ENCODE peak calls at places on chromosomes 13 and 19, in five cellular contexts. E is foreskin keratinocyte; U is neural progenitor cell; L is cardiac muscle cell; D is CD4-positive, alpha-beta T cell. W is an unnamed sample.

GRCh38 chr19:18895828-18896341 is at the start of gene CERS1:
- DNase-seq in U (peak; percentile 82), L (peak; percentile 80), E (no peak), D (no peak), W (no peak)

GRCh38 chr13:74142257-74142656 is 8.1 kb upstream of the KLF12 start:
- DNase-seq in L (no peak), U (no peak), D (no peak), E (no peak), W (no peak)

GRCh38 chr13:109647046-109647445 is 139.3 kb downstream of the IRS2 start:
- DNase-seq in D (no peak), L (no peak), U (peak; percentile 35), E (peak; percentile 71), W (no peak)

GRCh38 chr13:26227396-26227971 is 5.4 kb upstream of the RNF6 start:
- DNase-seq in E (no peak), L (no peak), D (no peak), U (no peak), W (no peak)

GRCh38 chr19:3114811-3115210 is 20.6 kb downstream of the GNA11 start:
- DNase-seq in L (no peak), D (no peak), U (no peak), E (no peak), W (no peak)

GRCh38 chr13:23612182-23612581 is 42.0 kb downstream of the TNFRSF19 start:
- DNase-seq in L (no peak), U (no peak), D (no peak), E (no peak), W (no peak)

GRCh38 chr13:24181991-24182702 is 21.6 kb downstream of the SPATA13 start:
- DNase-seq in L (no peak), U (no peak), E (no peak), D (no peak), W (no peak)

GRCh38 chr13:27120811-27121210 is 50.8 kb downstream of the USP12 start:
- DNase-seq in E (no peak), L (no peak), U (no peak), D (no peak), W (no peak)

GRCh38 chr13:26074706-26075105 is 22.9 kb upstream of the SHISA2 start:
- DNase-seq in D (no peak), U (no peak), L (no peak), E (no peak), W (no peak)

GRCh38 chr19:42965204-42965603 is 28.2 kb upstream of the PSG7 start:
- DNase-seq in E (peak; percentile 71), D (no peak), L (no peak), U (no peak), W (no peak)

GRCh38 chr13:23794267-23795161 is 94.7 kb downstream of the MIPEP start:
- DNase-seq in D (no peak), U (no peak), L (no peak), E (peak; percentile 51), W (no peak)

GRCh38 chr13:90201198-90201597 is 1146.3 kb upstream of the MIR17HG start:
- DNase-seq in E (peak; percentile 44), L (peak; percentile 5), D (no peak), U (no peak), W (no peak)

GRCh38 chr19:48900477-48901452 is 653 bp downstream of the NUCB1 start:
- DNase-seq in D (no peak), L (no peak), E (no peak), U (no peak), W (no peak)

GRCh38 chr13:37923236-37923635 is 53.7 kb upstream of the TRPC4 start:
- DNase-seq in U (no peak), L (no peak), D (no peak), E (no peak), W (no peak)

GRCh38 chr19:33293255-33294057 is 8.9 kb downstream of the CEBPA start:
- DNase-seq in U (no peak), D (no peak), L (no peak), E (peak; percentile 59), W (no peak)

GRCh38 chr19:3968556-3969434 is 2.1 kb downstream of the DAPK3 start:
- DNase-seq in L (peak; percentile 98), D (no peak), E (peak; percentile 96), U (peak; percentile 96), W (no peak)

GRCh38 chr13:104954210-104954609 is 1581.3 kb downstream of the EFNB2 start:
- DNase-seq in E (no peak), D (no peak), L (no peak), U (no peak), W (no peak)

GRCh38 chr19:55224038-55224665 is 4.4 kb downstream of the TMEM86B start:
- DNase-seq in E (no peak), U (no peak), D (no peak), L (no peak), W (no peak)

GRCh38 chr13:45909724-45910123 is 58.2 kb upstream of the SIAH3 start:
- DNase-seq in E (no peak), U (no peak), L (no peak), D (no peak), W (no peak)

GRCh38 chr19:51274371-51274770 is 23.5 kb downstream of the SIGLECL1 start:
- DNase-seq in D (no peak), U (no peak), E (no peak), L (no peak), W (no peak)

GRCh38 chr19:2064788-2065524 is 13.9 kb upstream of the MKNK2 start:
- DNase-seq in L (no peak), U (no peak), D (no peak), E (no peak), W (peak; percentile 69)

GRCh38 chr19:51131780-51132680 is 7.3 kb downstream of the SIGLEC9 start:
- DNase-seq in E (no peak), L (peak; percentile 44), U (peak; percentile 43), D (peak; percentile 48), W (no peak)

GRCh38 chr13:31431722-31432137 is 232.0 kb downstream of the B3GLCT start:
- DNase-seq in U (peak; percentile 67), E (peak; percentile 2), L (peak; percentile 67), D (peak; percentile 8), W (no peak)

GRCh38 chr13:67880916-67881315 is 650.8 kb upstream of the PCDH9 start:
- DNase-seq in U (no peak), D (no peak), E (no peak), L (no peak), W (no peak)

GRCh38 chr13:51844862-51845573 is at the start of gene TMEM272:
- DNase-seq in D (no peak), E (no peak), U (peak; percentile 70), L (peak; percentile 65), W (peak; percentile 63)

GRCh38 chr13:92384410-92384809 is 842.2 kb upstream of the GPC6 start:
- DNase-seq in E (no peak), D (no peak), U (no peak), L (no peak), W (no peak)

GRCh38 chr19:49383598-49383997 is 4.5 kb upstream of the KASH5 start:
- DNase-seq in U (no peak), D (no peak), L (no peak), E (no peak), W (no peak)

GRCh38 chr13:48485447-48485846 is 47.4 kb downstream of the RCBTB2 start:
- DNase-seq in U (no peak), D (no peak), L (no peak), E (no peak), W (no peak)

DNA sequence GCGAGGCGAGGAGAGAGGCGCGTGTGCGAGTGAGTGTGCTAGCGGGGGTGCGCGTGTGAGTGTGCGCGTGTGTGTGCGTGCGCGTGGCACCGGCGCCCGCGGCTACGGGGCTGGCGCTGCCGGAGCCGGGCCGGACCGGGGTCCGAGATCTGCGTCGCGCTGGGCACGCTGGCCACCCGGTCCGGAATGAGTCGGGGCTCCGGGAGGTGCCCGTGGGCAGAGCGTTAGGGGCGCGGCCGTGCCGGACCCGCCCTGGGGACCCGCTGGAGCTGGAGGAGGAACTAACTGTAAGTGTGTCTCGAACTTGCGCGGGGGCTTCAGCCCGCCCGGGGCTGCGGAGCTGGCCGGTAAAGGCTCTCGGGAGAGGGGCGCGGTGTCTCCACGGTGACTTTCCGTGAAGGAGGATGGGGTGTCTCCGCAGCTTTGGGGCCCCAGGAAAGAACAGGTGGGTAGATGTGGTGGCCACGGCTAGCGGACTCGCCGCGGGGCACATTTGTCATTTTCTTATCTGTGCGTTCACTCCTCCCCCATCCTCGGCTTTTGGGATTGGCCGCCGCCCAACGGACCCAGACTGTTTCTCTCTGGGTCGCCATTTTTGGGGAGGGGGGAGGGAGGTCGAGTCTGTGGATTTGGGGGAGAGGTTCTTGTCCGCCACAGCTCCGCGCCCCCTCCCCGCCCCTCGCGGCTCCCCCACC is 10.1 kb upstream of the SOX1 start:
- DNase-seq in L (no peak), D (no peak), E (no peak), U (peak; percentile 34), W (no peak)
- H3K27me3 ChIP-seq in L (peaks cover 100% of the 10 kb centered on the region), D (peaks cover 99% of the 10 kb centered on the region), E (peaks cover 100% of the 10 kb centered on the region), U (peaks cover 100% of the 10 kb centered on the region), W (peaks cover 83% of the 10 kb centered on the region)

GRCh38 chr13:99900960-99901359 is 70.6 kb downstream of the ZIC5 start:
- DNase-seq in L (no peak), D (no peak), U (no peak), E (no peak), W (no peak)

GRCh38 chr13:99895428-99895998 is 76.1 kb downstream of the ZIC5 start:
- DNase-seq in E (no peak), U (peak; percentile 29), L (no peak), D (no peak), W (no peak)

GRCh38 chr13:99896712-99897440 is 74.7 kb downstream of the ZIC5 start:
- DNase-seq in E (no peak), D (no peak), L (no peak), U (no peak), W (no peak)

GRCh38 chr13:99895999-99896695 is 75.4 kb downstream of the ZIC5 start:
- DNase-seq in D (no peak), L (no peak), E (no peak), U (peak; percentile 80), W (no peak)

DNA sequence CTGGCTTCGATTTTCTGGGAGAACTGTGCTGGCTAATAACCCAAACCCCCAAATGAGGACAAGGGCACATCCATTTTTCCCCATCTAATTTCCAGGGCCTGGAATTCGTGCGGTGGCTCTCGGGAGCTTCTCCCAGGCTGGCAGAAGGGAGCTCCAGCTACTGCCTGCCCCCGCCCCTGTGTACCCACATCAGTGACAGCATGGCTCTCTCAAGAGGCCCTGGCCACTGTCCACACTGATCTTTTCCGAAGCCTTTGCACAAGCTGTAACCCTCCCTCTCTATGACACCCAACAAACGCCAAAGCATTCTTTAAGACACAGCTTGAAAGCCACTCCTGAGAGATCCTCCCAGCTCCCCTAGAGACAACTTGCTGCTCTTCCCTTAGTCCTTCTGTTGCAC is 73.1 kb downstream of the ZIC5 start:
- DNase-seq in L (no peak), D (no peak), E (no peak), U (no peak), W (no peak)
- H3K27me3 ChIP-seq in L (peaks cover 40% of the 10 kb centered on the region), D (peaks cover 54% of the 10 kb centered on the region), E (peaks cover 78% of the 10 kb centered on the region), U (peaks cover 19% of the 10 kb centered on the region), W (peaks cover 21% of the 10 kb centered on the region)

GRCh38 chr19:30450945-30451344 is 78.8 kb downstream of the ZNF536 start:
- DNase-seq in U (peak; percentile 10), D (no peak), E (no peak), L (no peak), W (peak; percentile 61)
- H3K27me3 ChIP-seq in U (no peaks in the 10 kb centered on the region), D (no peaks in the 10 kb centered on the region), E (no peaks in the 10 kb centered on the region), L (peaks cover 15% of the 10 kb centered on the region), W (no peaks in the 10 kb centered on the region)

DNA sequence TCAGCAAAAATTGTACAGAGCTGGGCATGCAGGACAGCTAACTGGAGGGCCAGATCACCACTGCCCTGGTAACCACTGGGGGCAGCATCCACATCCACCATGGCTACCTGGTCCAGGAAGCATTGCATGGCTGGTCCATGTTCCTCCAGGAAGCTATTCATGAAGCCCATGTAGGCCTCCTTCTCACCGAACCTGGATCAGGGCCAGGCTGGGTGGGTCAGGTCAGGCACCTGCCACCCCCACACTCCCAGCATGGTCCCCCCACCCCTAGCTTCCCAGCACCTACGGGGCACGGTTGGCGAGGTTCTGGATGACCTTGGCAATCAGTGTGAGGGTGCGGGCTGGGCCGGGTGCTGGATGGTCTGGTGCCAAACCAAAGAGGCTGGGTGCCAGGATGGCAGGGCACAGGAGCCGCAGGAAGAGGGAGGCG is 4.6 kb upstream of the WIZ start:
- DNase-seq in E (no peak), L (no peak), U (no peak), D (no peak), W (no peak)
- H3K27me3 ChIP-seq in E (peaks cover 67% of the 10 kb centered on the region), L (peaks cover 57% of the 10 kb centered on the region), U (peaks cover 71% of the 10 kb centered on the region), D (no peaks in the 10 kb centered on the region), W (peaks cover 43% of the 10 kb centered on the region)

W was measured in dorsolateral prefrontal cortex.